ENCODE peak calls at places on chromosome 2, in seven cellular contexts. L, X, W, A, H, Z and B are unnamed samples.

GRCh38 chr2:178761759-178762371 is 45.4 kb downstream of the TTN start:
- DNase-seq in L (no peak), X (no peak), W (no peak), A (peak; percentile 58), H (peak; percentile 1), Z (no peak), B (peak; percentile 47)

GRCh38 chr2:211055438-211055837 is 499.0 kb downstream of the CPS1 start:
- DNase-seq in L (no peak), X (no peak), W (no peak), A (no peak), H (no peak), Z (no peak), B (no peak)

GRCh38 chr2:15159751-15160177 is 401.4 kb downstream of the NBAS start:
- DNase-seq in L (no peak), X (no peak), W (no peak), A (peak; percentile 67), H (no peak), Z (no peak), B (no peak)

GRCh38 chr2:218217366-218218309 is 649 bp downstream of the ARPC2 start:
- DNase-seq in L (peak; percentile 49), X (peak; percentile 19), W (peak; percentile 77), A (peak; percentile 46), H (peak; percentile 63), Z (no peak), B (peak; percentile 53)

GRCh38 chr2:118627156-118627555 is 220.3 kb downstream of the EN1 start:
- DNase-seq in L (no peak), X (no peak), W (no peak), A (no peak), H (no peak), Z (no peak), B (no peak)

GRCh38 chr2:72033636-72034035 is 114.0 kb downstream of the CYP26B1 start:
- DNase-seq in L (no peak), X (no peak), W (no peak), A (no peak), H (no peak), Z (no peak), B (no peak)

GRCh38 chr2:71933467-71934319 is 214.0 kb downstream of the CYP26B1 start:
- DNase-seq in L (peak; percentile 14), X (no peak), W (no peak), A (no peak), H (no peak), Z (no peak), B (no peak)

GRCh38 chr2:96241901-96242611 is 23.7 kb downstream of the TMEM127 start:
- DNase-seq in L (peak; percentile 61), X (no peak), W (peak; percentile 74), A (peak; percentile 93), H (peak; percentile 17), Z (no peak), B (peak; percentile 41)

GRCh38 chr2:22673501-22673900 is 711.5 kb upstream of the KLHL29 start:
- DNase-seq in L (no peak), X (no peak), W (no peak), A (no peak), H (no peak), Z (no peak), B (no peak)

GRCh38 chr2:230891108-230891507 is 26.4 kb downstream of the ITM2C start:
- DNase-seq in L (no peak), X (no peak), W (no peak), A (no peak), H (no peak), Z (no peak), B (no peak)

GRCh38 chr2:207619764-207620203 is 5.4 kb downstream of the METTL21A start:
- DNase-seq in L (no peak), X (no peak), W (no peak), A (peak; percentile 33), H (no peak), Z (no peak), B (peak; percentile 30)

GRCh38 chr2:119323459-119323858 is 43.2 kb downstream of the C2orf76 start:
- DNase-seq in L (no peak), X (no peak), W (no peak), A (no peak), H (no peak), Z (no peak), B (no peak)

GRCh38 chr2:136932700-136933099 is 167.4 kb downstream of the THSD7B start:
- DNase-seq in L (no peak), X (no peak), W (no peak), A (no peak), H (no peak), Z (no peak), B (no peak)

GRCh38 chr2:216603010-216603883 is 30.0 kb upstream of the IGFBP2 start:
- DNase-seq in L (no peak), X (no peak), W (no peak), A (no peak), H (no peak), Z (no peak), B (no peak)

GRCh38 chr2:589551-589950 is 87.7 kb downstream of the TMEM18 start:
- DNase-seq in L (no peak), X (no peak), W (no peak), A (no peak), H (no peak), Z (no peak), B (no peak)

GRCh38 chr2:75021672-75022071 is 63.2 kb downstream of the POLE4 start:
- DNase-seq in L (no peak), X (no peak), W (no peak), A (no peak), H (no peak), Z (no peak), B (no peak)

GRCh38 chr2:69720404-69720803 is 21.5 kb upstream of the ANXA4 start:
- DNase-seq in L (no peak), X (no peak), W (no peak), A (peak; percentile 33), H (no peak), Z (no peak), B (no peak)

GRCh38 chr2:83536489-83537020 is 922.5 kb downstream of the SUCLG1 start:
- DNase-seq in L (no peak), X (no peak), W (no peak), A (no peak), H (no peak), Z (no peak), B (no peak)

GRCh38 chr2:225004531-225004930 is 37.7 kb downstream of the DOCK10 start:
- DNase-seq in L (no peak), X (no peak), W (no peak), A (no peak), H (no peak), Z (no peak), B (no peak)

GRCh38 chr2:16109821-16110310 is 169.5 kb downstream of the MYCN start:
- DNase-seq in L (no peak), X (no peak), W (no peak), A (no peak), H (no peak), Z (no peak), B (no peak)